ENCODE peak calls at places on chromosomes 5 and 9, in ten cellular contexts. V is IMR-90, H is tibial nerve, T is suprapubic skin, R is K562, X is heart left ventricle, Y is breast epithelium, N is lower leg skin, S is Peyer's patch, W is ovary. U is an unnamed sample.

GRCh38 chr5:177552839-177553455 is 1.4 kb downstream of the FAM193B start:
- DNase-seq in S (no peak), X (no peak), T (no peak), H (no peak), Y (no peak), N (no peak), R (no peak), V (no peak), W (no peak), U (peak)

GRCh38 chr5:170296036-170296934 is 1.3 kb downstream of the LCP2 start:
- DNase-seq in W (no peak), H (no peak), N (no peak), X (no peak), R (peak), S (no peak), V (no peak), T (no peak), Y (no peak), U (no peak)

GRCh38 chr9:115262477-115262876 is 144.5 kb upstream of the TNC start:
- DNase-seq in X (peak), T (peak), N (peak), W (no peak), V (peak), Y (peak), H (no peak), S (peak), R (no peak), U (peak)

GRCh38 chr5:143561248-143561647 is 157.8 kb upstream of the NR3C1 start:
- DNase-seq in N (no peak), Y (no peak), W (no peak), H (no peak), V (no peak), X (peak), R (no peak), S (no peak), T (no peak), U (peak)

GRCh38 chr5:131224387-131225191 is 39.3 kb upstream of the CDC42SE2 start:
- DNase-seq in W (no peak), Y (no peak), N (peak), R (no peak), S (peak), H (no peak), T (no peak), X (peak), V (no peak), U (peak)

GRCh38 chr9:109886050-109886449 is 106.1 kb downstream of the PALM2AKAP2 start:
- DNase-seq in S (no peak), V (no peak), R (no peak), W (no peak), T (no peak), H (no peak), X (peak), Y (no peak), N (no peak), U (no peak)

GRCh38 chr9:83034587-83034986 is 28.4 kb downstream of the RASEF start:
- DNase-seq in N (no peak), V (peak), W (no peak), Y (no peak), S (no peak), R (no peak), X (no peak), T (no peak), H (no peak), U (no peak)

GRCh38 chr5:94288937-94289336 is 329.5 kb downstream of the KIAA0825 start:
- DNase-seq in H (no peak), V (peak), W (no peak), N (no peak), X (no peak), Y (no peak), R (no peak), S (no peak), T (no peak), U (no peak)

GRCh38 chr9:89526667-89527066 is 28.8 kb upstream of the SEMA4D start:
- DNase-seq in W (no peak), S (no peak), H (no peak), Y (no peak), V (no peak), T (no peak), X (no peak), N (no peak), R (no peak), U (no peak)

GRCh38 chr9:20872340-20872977 is 159.0 kb downstream of the HACD4 start:
- DNase-seq in R (no peak), Y (no peak), X (no peak), T (no peak), V (peak), N (no peak), W (no peak), H (no peak), S (no peak), U (no peak)

GRCh38 chr9:29999645-30000044 is 2384.8 kb upstream of the ACO1 start:
- DNase-seq in V (no peak), R (no peak), T (no peak), X (no peak), W (no peak), Y (no peak), N (no peak), S (no peak), H (no peak), U (no peak)

GRCh38 chr9:96719538-96720315 is 58.2 kb downstream of the ZNF510 start:
- DNase-seq in Y (no peak), R (no peak), S (no peak), X (no peak), W (peak), H (no peak), N (no peak), V (no peak), T (no peak), U (no peak)

GRCh38 chr9:133664651-133665050 is 28.5 kb downstream of the DBH start:
- DNase-seq in Y (no peak), N (no peak), V (no peak), T (no peak), X (no peak), R (no peak), H (no peak), W (no peak), S (no peak), U (no peak)

GRCh38 chr9:81529556-81530193 is 159.7 kb downstream of the TLE1 start:
- DNase-seq in Y (no peak), S (no peak), X (no peak), H (no peak), W (no peak), R (no peak), N (peak), V (peak), T (no peak), U (peak)

GRCh38 chr5:156835905-156836304 is 14.2 kb upstream of the PPP1R2B start:
- DNase-seq in T (no peak), S (no peak), W (no peak), X (no peak), N (no peak), R (peak), V (no peak), Y (no peak), H (no peak), U (no peak)

GRCh38 chr9:21565137-21565536 is 83.0 kb upstream of the IFNE start:
- DNase-seq in S (no peak), X (no peak), W (no peak), T (no peak), N (no peak), R (no peak), H (no peak), V (no peak), Y (no peak), U (no peak)

GRCh38 chr5:135694906-135695305 is 116.1 kb upstream of the CXCL14 start:
- DNase-seq in T (no peak), V (no peak), S (no peak), Y (no peak), W (no peak), R (no peak), H (no peak), N (peak), X (no peak), U (no peak)

GRCh38 chr9:84978761-84979160 is 309.2 kb downstream of the NTRK2 start:
- DNase-seq in V (no peak), X (no peak), N (no peak), W (no peak), R (no peak), H (no peak), Y (no peak), S (no peak), T (no peak), U (no peak)

GRCh38 chr9:127116088-127116726 is 6.2 kb downstream of the ANGPTL2 start:
- DNase-seq in W (no peak), R (no peak), H (no peak), N (no peak), V (no peak), X (peak), S (no peak), T (no peak), Y (no peak), U (no peak)

GRCh38 chr5:178346607-178347334 is 114.2 kb upstream of the PHYKPL start:
- DNase-seq in Y (no peak), R (no peak), N (no peak), T (no peak), S (no peak), X (peak), H (no peak), W (no peak), V (no peak), U (no peak)

GRCh38 chr9:82252116-82252515 is 263.5 kb downstream of the SPATA31D1 start:
- DNase-seq in W (no peak), H (no peak), S (no peak), T (no peak), Y (no peak), R (no peak), X (no peak), V (no peak), N (no peak), U (no peak)

GRCh38 chr5:68547621-68548020 is 332.1 kb downstream of the PIK3R1 start:
- DNase-seq in W (no peak), R (no peak), X (no peak), Y (no peak), V (peak), S (no peak), H (no peak), N (no peak), T (no peak), U (no peak)

GRCh38 chr9:138098116-138098907 is 220.7 kb downstream of the CACNA1B start:
- DNase-seq in X (peak), S (peak), N (no peak), W (no peak), H (no peak), R (no peak), Y (no peak), V (no peak), T (no peak), U (peak)

GRCh38 chr9:89277043-89277442 is 34.0 kb upstream of the CKS2 start:
- DNase-seq in S (no peak), V (no peak), Y (no peak), X (no peak), T (no peak), H (no peak), N (no peak), W (no peak), R (no peak), U (no peak)

GRCh38 chr5:35898952-35899351 is 39.5 kb downstream of the CAPSL start:
- DNase-seq in R (no peak), V (no peak), W (no peak), T (no peak), N (no peak), H (no peak), Y (no peak), X (no peak), S (no peak), U (no peak)

GRCh38 chr5:149406203-149406978 is 27.3 kb upstream of the IL17B start:
- DNase-seq in X (peak), W (peak), R (peak), S (no peak), N (no peak), T (no peak), V (peak), Y (peak), H (peak), U (no peak)
- TF ChIP-seq POLR2A in X (peak), W (peak), R (no peak), S (peak), N (no peak), T (peak), V (peak), Y (peak), H (peak), U (peak)

DNA sequence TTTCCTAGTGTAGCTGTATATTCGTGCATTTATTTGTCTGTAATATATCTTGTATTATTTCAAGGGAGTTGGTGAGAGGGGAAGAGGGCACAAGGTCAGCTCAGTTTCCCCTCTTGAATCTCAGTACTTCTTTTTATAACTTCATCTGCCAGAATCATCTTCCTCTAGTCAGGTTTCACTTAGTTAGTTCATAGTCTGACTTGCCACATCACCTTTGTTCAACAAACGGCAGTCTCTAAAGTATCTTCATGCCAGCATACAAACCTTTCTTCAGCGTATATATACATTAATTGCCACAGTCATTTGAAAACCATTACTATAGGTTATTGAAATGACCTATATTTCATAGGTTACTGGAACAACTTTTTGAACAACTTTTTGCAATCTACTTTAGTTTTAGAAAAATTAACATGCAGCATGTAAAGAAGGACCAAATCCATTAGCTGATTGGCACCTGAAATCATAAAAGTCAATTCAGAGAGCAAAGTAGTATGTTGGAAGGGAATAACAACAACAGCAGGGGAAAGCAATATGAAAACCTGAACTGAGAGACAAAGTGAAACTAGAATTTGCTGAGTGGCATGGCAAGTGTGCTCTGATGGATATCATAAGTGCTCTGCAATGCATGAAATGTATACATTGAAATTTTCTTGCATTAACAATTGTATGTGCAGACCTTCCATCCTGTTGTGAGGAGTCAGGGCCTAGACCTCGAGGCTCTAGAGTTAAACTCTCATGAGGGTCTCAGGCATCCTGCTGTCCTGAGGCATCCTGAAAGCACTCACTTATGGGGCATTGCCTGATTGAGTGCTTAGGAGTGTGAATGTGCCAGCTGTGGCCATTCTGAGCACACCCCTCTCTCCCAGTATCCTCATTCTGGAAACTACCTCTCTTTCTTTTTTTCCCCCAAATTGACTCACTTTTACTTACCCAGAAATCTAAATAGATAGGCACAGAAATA is 1.3 kb downstream of the ECM2 start:
- DNase-seq in Y (no peak), H (no peak), N (no peak), V (peak), S (no peak), R (no peak), T (no peak), W (no peak), X (no peak), U (no peak)
- TF ChIP-seq CTCF in Y (no peak), H (no peak), N (no peak), V (no peak), S (no peak), R (no peak), T (no peak), W (no peak), X (no peak), U (no peak)

GRCh38 chr9:122912964-122913673 is at the start of gene ZBTB6:
- DNase-seq in W (peak), S (peak), X (peak), Y (peak), T (peak), V (peak), H (peak), N (peak), R (peak), U (peak)
- TF ChIP-seq POLR2A in W (no peak), S (peak), X (peak), Y (no peak), T (peak), V (peak), H (no peak), N (no peak), R (peak), U (peak)

DNA sequence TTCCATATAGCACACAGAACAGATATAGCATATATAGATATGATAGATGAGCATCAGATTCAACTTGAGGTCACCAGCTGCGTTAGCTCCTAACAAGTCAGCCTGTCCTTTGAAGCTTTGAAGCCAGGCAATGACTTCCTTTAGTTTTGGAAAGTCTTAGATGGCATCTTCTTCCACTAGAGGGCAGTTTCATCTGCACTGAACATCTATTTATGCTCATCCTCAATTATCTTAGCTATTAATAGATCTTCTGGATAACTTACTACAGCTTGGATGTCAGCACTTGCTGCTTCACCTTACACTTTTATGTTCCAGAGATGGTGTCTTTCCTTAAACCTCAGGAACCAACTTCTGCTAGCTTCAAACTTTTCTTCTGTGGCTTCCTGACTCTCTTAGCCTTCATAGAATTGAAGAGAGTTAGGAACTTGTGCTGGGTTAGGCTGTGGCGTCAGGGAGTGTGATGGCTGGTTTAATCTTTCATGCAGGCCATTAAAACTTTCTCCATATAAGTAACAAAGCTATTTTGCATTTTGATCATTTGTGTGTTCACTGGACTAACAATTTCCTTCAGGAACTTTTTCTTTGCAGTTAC is 1401.4 kb downstream of the EFNA5 start:
- DNase-seq in R (no peak), H (no peak), N (no peak), Y (no peak), T (no peak), S (no peak), V (peak), W (no peak), X (no peak), U (no peak)
- TF ChIP-seq CTCF in R (peak), H (peak), N (no peak), Y (peak), T (no peak), S (no peak), V (peak), W (no peak), X (peak), U (peak)

DNA sequence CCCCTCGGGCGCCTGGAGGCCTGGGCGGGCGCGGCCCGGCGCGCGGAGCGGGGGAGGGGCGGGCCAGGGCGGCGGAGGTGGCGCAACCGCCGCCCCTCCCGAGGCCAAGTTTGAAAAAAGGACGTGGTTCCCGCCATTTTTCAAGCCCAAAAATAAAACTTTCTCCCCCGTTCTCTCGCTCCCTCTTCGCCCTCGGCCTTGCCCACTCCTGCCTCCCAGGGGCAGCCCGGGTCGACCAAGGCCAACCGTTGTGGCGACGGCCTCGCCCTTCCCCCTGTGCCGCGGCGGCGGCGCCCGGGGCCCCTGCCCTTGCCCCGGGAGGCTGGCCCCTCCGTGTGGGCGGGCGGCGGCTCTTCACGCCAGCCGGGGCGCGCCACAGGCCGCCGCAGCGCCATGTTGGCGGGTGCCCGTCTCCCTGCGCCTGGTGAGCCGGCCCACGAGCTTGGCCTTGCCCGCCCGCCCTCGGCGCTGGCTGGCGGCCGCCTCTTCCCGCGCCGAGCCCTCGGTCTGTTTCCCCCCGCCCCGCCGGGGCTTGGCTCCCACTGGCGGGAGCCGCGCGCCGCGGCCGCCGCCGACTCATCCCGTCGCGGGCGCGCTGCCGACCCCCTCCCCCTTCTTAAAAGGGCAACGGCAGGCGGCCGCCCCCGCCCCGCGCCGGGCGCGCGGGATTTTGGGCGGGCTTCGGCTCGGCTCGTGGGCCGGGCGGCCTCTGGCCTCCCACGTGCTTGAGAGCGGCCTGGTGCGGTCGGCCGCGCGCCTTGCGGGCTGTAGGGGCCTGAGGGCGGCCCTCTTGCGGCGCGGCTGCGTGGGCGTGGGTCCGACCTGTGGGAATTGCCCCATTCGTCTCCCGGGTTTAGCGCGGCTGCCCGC is 1.3 kb downstream of the ANP32B start:
- DNase-seq in N (peak), H (peak), V (peak), Y (peak), S (peak), R (peak), T (peak), W (peak), X (peak), U (peak)
- TF ChIP-seq POLR2A in N (no peak), H (peak), V (peak), Y (no peak), S (peak), R (no peak), T (peak), W (peak), X (peak), U (peak)

DNA sequence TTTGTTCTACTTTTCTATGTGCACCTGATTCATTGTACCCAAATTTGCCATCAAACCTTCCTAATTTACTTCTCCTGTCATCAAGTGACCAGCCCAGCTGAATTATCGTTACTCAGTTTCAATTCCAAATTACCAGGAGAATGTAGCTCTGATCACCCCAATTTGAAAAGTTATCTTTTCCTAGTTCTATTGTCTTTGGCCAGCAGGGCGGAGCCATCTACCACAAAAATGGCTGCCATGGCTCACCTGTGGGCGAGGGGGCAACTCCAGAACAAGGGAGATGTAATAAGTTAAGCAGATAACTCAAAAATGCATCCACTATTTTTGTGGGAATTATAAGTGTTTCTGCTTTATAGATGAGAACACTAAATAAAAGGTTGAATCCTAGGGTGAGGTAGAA is 133.8 kb upstream of the MOCS2 start:
- DNase-seq in Y (no peak), T (no peak), R (peak), S (no peak), H (no peak), N (no peak), V (no peak), X (no peak), W (no peak), U (no peak)
- TF ChIP-seq CTCF in Y (no peak), T (no peak), R (peak), S (no peak), H (no peak), N (no peak), V (no peak), X (no peak), W (no peak), U (no peak)

GRCh38 chr9:91848146-91848545 is 101.9 kb downstream of the ROR2 start:
- DNase-seq in T (no peak), Y (no peak), N (no peak), S (no peak), H (no peak), X (no peak), R (no peak), V (no peak), W (no peak), U (no peak)
- TF ChIP-seq POLR2A in T (no peak), Y (no peak), N (no peak), S (no peak), H (no peak), X (no peak), R (no peak), V (no peak), W (no peak), U (no peak)

GRCh38 chr5:133219296-133219695 is 167.5 kb downstream of the HSPA4 start:
- DNase-seq in V (no peak), X (no peak), S (no peak), N (no peak), Y (no peak), R (no peak), T (no peak), W (no peak), H (no peak), U (no peak)
- TF ChIP-seq CTCF in V (no peak), X (no peak), S (no peak), N (no peak), Y (no peak), R (no peak), T (no peak), W (no peak), H (no peak), U (no peak)